ENCODE peak calls at places on chromosome 15, in eight cellular contexts. V, L, Z, A, B, H, N and D are unnamed samples.

GRCh38 chr15:69665641-69666091 is 213.0 kb downstream of the RPLP1 start:
- DNase-seq in V (no peak), N (no peak), B (peak; percentile 37), A (no peak), Z (no peak), L (no peak), H (no peak), D (no peak)

GRCh38 chr15:52337961-52338535 is 42.4 kb upstream of the MYO5C start:
- DNase-seq in N (no peak), H (no peak), B (no peak), L (no peak), V (no peak), A (no peak), Z (no peak), D (no peak)

GRCh38 chr15:48177383-48177874 is 666 bp downstream of the MYEF2 start:
- DNase-seq in Z (peak; percentile 33), V (peak; percentile 20), H (peak; percentile 20), L (no peak), B (no peak), A (no peak), N (no peak), D (no peak)

GRCh38 chr15:77031376-77032050 is 36.6 kb downstream of the PSTPIP1 start:
- DNase-seq in A (peak; percentile 4), H (peak; percentile 10), Z (no peak), V (no peak), L (peak; percentile 48), N (no peak), B (no peak), D (peak; percentile 47)

GRCh38 chr15:76398301-76398700 is 61.7 kb downstream of the ISL2 start:
- DNase-seq in V (no peak), N (no peak), B (no peak), L (no peak), A (no peak), Z (no peak), H (no peak), D (no peak)

GRCh38 chr15:36430280-36430679 is 149.1 kb upstream of the CDIN1 start:
- DNase-seq in V (no peak), N (no peak), H (no peak), A (no peak), L (no peak), B (no peak), Z (no peak), D (no peak)

GRCh38 chr15:46089438-46090044 is 454.7 kb downstream of the SQOR start:
- DNase-seq in V (no peak), H (no peak), B (no peak), A (no peak), Z (no peak), N (no peak), L (no peak), D (no peak)

GRCh38 chr15:73983211-73983727 is 8.8 kb downstream of the STOML1 start:
- DNase-seq in N (no peak), B (peak; percentile 65), A (no peak), H (no peak), V (peak; percentile 88), Z (peak; percentile 78), L (no peak), D (no peak)

GRCh38 chr15:86398986-86399677 is 319.5 kb downstream of the AGBL1 start:
- DNase-seq in A (no peak), L (no peak), N (no peak), B (no peak), V (no peak), H (peak; percentile 26), Z (no peak), D (no peak)

GRCh38 chr15:80317389-80318169 is 65.6 kb upstream of the CTXND1 start:
- DNase-seq in N (no peak), B (no peak), L (no peak), A (no peak), V (peak; percentile 95), Z (peak; percentile 79), H (no peak), D (no peak)

GRCh38 chr15:34223904-34224596 is 766 bp upstream of the EMC4 start:
- DNase-seq in H (no peak), Z (peak; percentile 20), B (no peak), V (no peak), N (no peak), L (no peak), A (no peak), D (peak; percentile 21)

GRCh38 chr15:74958908-74959642 is 2.5 kb upstream of the RPP25 start:
- DNase-seq in L (no peak), N (no peak), H (peak; percentile 19), B (no peak), Z (no peak), A (no peak), V (no peak), D (no peak)

GRCh38 chr15:77025471-77025901 is 30.6 kb downstream of the PSTPIP1 start:
- DNase-seq in B (peak; percentile 15), Z (no peak), L (peak; percentile 11), N (no peak), A (no peak), H (no peak), V (no peak), D (no peak)

GRCh38 chr15:59186501-59186900 is 20.1 kb upstream of the LDHAL6B start:
- DNase-seq in N (no peak), L (no peak), H (no peak), Z (peak; percentile 46), B (no peak), A (no peak), V (no peak), D (no peak)

GRCh38 chr15:69610858-69611257 is 158.2 kb downstream of the RPLP1 start:
- DNase-seq in B (no peak), N (no peak), L (no peak), A (no peak), H (no peak), V (no peak), Z (no peak), D (no peak)

GRCh38 chr15:88178631-88179030 is 77.9 kb downstream of the NTRK3 start:
- DNase-seq in H (no peak), Z (no peak), L (no peak), A (no peak), V (no peak), B (no peak), N (no peak), D (no peak)

DNA sequence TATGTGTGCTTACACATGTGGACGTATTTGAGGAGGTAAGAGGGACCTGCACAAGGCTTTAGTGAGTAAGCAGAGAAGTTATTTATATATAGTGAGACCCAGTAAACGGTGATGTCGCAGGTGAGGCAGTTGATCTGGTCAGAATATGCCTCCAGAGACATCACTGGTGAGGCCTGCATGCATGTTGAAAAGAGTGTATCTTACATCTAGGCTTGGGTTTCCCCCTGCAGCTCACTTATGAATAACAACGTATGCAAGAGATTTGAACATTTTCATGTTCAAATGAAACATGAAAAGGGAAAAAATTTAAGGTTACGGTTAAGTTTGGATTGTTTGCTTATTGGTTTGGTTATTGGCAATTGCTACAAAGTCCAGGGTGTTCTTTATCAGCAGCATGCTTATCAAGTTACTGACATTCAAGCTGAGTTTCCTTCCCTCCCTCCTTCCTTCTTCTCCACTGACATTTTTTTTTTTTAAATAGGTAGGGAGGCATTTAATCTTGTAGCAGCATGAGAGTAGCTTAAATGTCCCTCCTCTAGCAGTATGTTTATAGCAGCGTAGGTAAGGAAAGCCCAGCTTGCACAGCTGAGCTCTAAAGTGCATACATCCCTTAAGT is 123.2 kb downstream of the IGF1R start:
- DNase-seq in Z (no peak), H (no peak), V (no peak), N (no peak), A (no peak), L (no peak), B (no peak), D (no peak)
- TF ChIP-seq CTCF in Z (no peak), H (no peak), V (no peak), N (no peak), A (no peak), L (no peak), B (no peak), D (no peak)

DNA sequence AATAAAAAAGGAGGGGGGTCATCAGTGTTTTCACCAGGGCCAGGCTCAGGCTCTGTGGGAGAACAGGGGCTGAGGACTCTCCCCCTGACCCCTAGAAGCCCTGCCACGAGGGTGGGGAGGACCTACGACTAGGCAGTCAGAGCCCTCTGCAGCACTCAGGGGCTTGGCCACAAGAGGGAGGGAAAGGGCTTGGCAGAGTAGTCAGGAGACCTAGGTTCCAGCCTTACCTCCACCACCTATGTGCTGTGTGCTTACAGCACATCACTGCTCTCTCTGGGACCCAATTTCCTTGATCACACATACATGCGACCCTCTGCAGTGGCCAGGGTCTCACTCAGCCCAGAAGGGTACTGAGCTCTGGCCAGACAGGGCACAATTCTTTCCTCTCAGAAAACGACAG is 16.3 kb upstream of the SKIC8 start:
- DNase-seq in H (no peak), N (no peak), B (no peak), L (no peak), V (no peak), Z (no peak), A (peak; percentile 49), D (no peak)
- TF ChIP-seq CTCF in H (no peak), N (no peak), B (no peak), L (no peak), V (no peak), Z (peak; percentile 24), A (peak; percentile 52), D (peak; percentile 49)

GRCh38 chr15:57887825-57888224 is 177.7 kb downstream of the ALDH1A2 start:
- DNase-seq in A (no peak), B (no peak), Z (no peak), H (no peak), L (no peak), V (no peak), N (no peak), D (no peak)

GRCh38 chr15:57892181-57892580 is 173.3 kb downstream of the ALDH1A2 start:
- DNase-seq in N (no peak), Z (peak; percentile 21), V (peak; percentile 37), A (no peak), B (no peak), H (no peak), L (no peak), D (no peak)

GRCh38 chr15:57893075-57893474 is 172.4 kb downstream of the ALDH1A2 start:
- DNase-seq in A (no peak), L (no peak), Z (no peak), B (no peak), H (no peak), V (no peak), N (no peak), D (no peak)

GRCh38 chr15:57890878-57891277 is 174.6 kb downstream of the ALDH1A2 start:
- DNase-seq in L (no peak), H (no peak), N (no peak), A (no peak), Z (no peak), V (no peak), B (no peak), D (no peak)

DNA sequence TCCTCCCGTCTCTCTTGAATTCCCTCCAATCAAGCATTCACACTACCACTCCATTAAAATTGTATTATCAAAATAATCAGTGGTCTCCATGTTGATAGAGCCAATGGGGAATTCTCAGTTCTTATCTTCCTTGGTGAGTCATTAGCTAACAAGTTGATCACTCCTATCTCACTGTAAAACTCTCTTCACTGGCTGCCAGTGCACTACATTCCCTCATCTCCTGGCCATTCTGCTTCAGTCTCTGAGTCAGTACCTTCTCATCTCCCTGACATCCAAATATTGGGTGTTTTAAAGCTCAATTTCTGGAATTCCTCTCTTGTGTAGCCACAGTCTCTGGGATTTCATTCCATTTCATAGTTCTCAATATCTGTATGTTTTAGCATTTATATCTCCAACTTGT is 175.2 kb downstream of the ALDH1A2 start:
- DNase-seq in L (no peak), A (no peak), Z (no peak), N (no peak), H (no peak), V (peak; percentile 40), B (no peak), D (no peak)
- TF ChIP-seq CTCF in L (no peak), A (no peak), Z (no peak), N (no peak), H (no peak), V (no peak), B (no peak), D (no peak)

GRCh38 chr15:49215768-49216739 is 46.0 kb downstream of the GALK2 start:
- DNase-seq in L (no peak), B (no peak), A (no peak), H (no peak), V (peak; percentile 20), N (no peak), Z (no peak), D (peak; percentile 40)
- TF ChIP-seq CTCF in L (no peak), B (no peak), A (peak; percentile 13), H (no peak), V (no peak), N (no peak), Z (no peak), D (peak; percentile 32)